ENCODE peak calls at places on chromosomes 5 and 9, in five cellular contexts. L is neuronal stem cell; U is CD4-positive, CD25-positive, alpha-beta regulatory T cell; A is pancreas; Q is heart right ventricle. J is an unnamed sample.

GRCh38 chr5:135156715-135157404 is 122.8 kb upstream of the PITX1 start:
- DNase-seq in L (no peak), U (no peak), A (no peak), Q (no peak), J (no peak)

GRCh38 chr5:38323645-38324295 is 65.4 kb downstream of the EGFLAM start:
- DNase-seq in L (no peak), U (no peak), A (no peak), Q (no peak), J (no peak)

GRCh38 chr9:95409650-95410426 is 92.3 kb upstream of the FANCC start:
- DNase-seq in L (no peak), U (no peak), A (no peak), Q (no peak), J (no peak)

GRCh38 chr5:172487671-172488070 is 33.3 kb upstream of the SH3PXD2B start:
- DNase-seq in L (no peak), U (no peak), A (peak; percentile 18), Q (no peak), J (no peak)

GRCh38 chr9:92042260-92042659 is 73.0 kb downstream of the SPTLC1 start:
- DNase-seq in L (no peak), U (no peak), A (no peak), Q (no peak), J (no peak)

GRCh38 chr5:51416149-51416548 is 32.9 kb downstream of the ISL1 start:
- DNase-seq in L (no peak), U (no peak), A (no peak), Q (no peak), J (no peak)

GRCh38 chr9:34664281-34665108 is 2.0 kb upstream of the CCL27 start:
- DNase-seq in L (peak; percentile 62), U (peak; percentile 65), A (peak; percentile 87), Q (peak; percentile 85), J (peak; percentile 82)

GRCh38 chr9:135073741-135074305 is 13.6 kb upstream of the OLFM1 start:
- DNase-seq in L (no peak), U (no peak), A (no peak), Q (no peak), J (no peak)

GRCh38 chr9:129865668-129866320 is 30.5 kb downstream of the USP20 start:
- DNase-seq in L (no peak), U (no peak), A (no peak), Q (no peak), J (no peak)

GRCh38 chr5:93741136-93741811 is at the start of gene POU5F2:
- DNase-seq in L (no peak), U (no peak), A (no peak), Q (no peak), J (no peak)

GRCh38 chr5:152142845-152143469 is 218.3 kb upstream of the GLRA1 start:
- DNase-seq in L (peak; percentile 70), U (peak; percentile 44), A (peak; percentile 78), Q (peak; percentile 29), J (peak; percentile 70)

GRCh38 chr9:127128341-127129072 is 6.1 kb upstream of the ANGPTL2 start:
- DNase-seq in L (no peak), U (no peak), A (no peak), Q (peak; percentile 73), J (no peak)

GRCh38 chr9:124261787-124262595 is 4.2 kb downstream of the NEK6 start:
- DNase-seq in L (no peak), U (no peak), A (no peak), Q (no peak), J (no peak)

GRCh38 chr9:137461663-137462395 is 2.7 kb upstream of the NSMF start:
- DNase-seq in L (no peak), U (peak; percentile 77), A (peak; percentile 59), Q (no peak), J (peak; percentile 92)

GRCh38 chr5:12413585-12413984 is 509.3 kb upstream of the CTNND2 start:
- DNase-seq in L (no peak), U (no peak), A (no peak), Q (no peak), J (no peak)

GRCh38 chr9:17063535-17064135 is 71.2 kb upstream of the CNTLN start:
- DNase-seq in L (peak; percentile 27), U (no peak), A (no peak), Q (no peak), J (no peak)